ENCODE peak calls at places on chromosomes 16 and 17, in ten cellular contexts. O is PC-9; X is activated T-cell treated with anti-CD3 and anti-CD28 coated beads for 48 hours; M is naive thymus-derived CD8-positive, alpha-beta T cell; Y is MG63; E is PC-3; T is NCI-H774; A is tibial artery; I is fibroblast of pulmonary artery; Q is effector memory CD4-positive, alpha-beta T cell. N is an unnamed sample.
A peak's percentile ranks its signal among the peaks of the same experiment; 100 is the strongest.

GRCh38 chr17:52134641-52135040 is 23.9 kb downstream of the CA10 start:
- DNase-seq in T (no peak), X (no peak), M (no peak), Y (no peak), E (peak; percentile 20), I (no peak), Q (no peak), O (no peak), A (no peak), N (no peak)

GRCh38 chr16:20023190-20023589 is 50.5 kb downstream of the GPR139 start:
- DNase-seq in X (no peak), E (peak; percentile 41), M (no peak), T (no peak), Q (no peak), A (no peak), O (no peak), Y (no peak), I (peak; percentile 30), N (no peak)

GRCh38 chr17:3801792-3802191 is 804 bp upstream of the ITGAE start:
- DNase-seq in A (no peak), Q (no peak), I (no peak), T (no peak), M (no peak), Y (no peak), E (no peak), O (no peak), X (no peak), N (no peak)

GRCh38 chr16:77246160-77246559 is 47.0 kb downstream of the SYCE1L start:
- DNase-seq in E (no peak), T (no peak), Q (no peak), A (no peak), I (no peak), M (no peak), O (no peak), X (no peak), Y (no peak), N (no peak)

GRCh38 chr17:40122944-40123810 is 1.4 kb downstream of the MSL1 start:
- DNase-seq in M (peak; percentile 35), T (peak; percentile 33), E (peak; percentile 33), Y (peak; percentile 50), A (no peak), Q (peak; percentile 43), I (no peak), X (no peak), O (peak; percentile 40), N (no peak)

GRCh38 chr16:67399218-67399733 is 6.0 kb upstream of the TPPP3 start:
- DNase-seq in X (peak; percentile 66), Q (no peak), O (peak; percentile 46), A (no peak), E (peak; percentile 17), I (no peak), M (no peak), Y (no peak), T (no peak), N (peak; percentile 33)

GRCh38 chr16:66422366-66422765 is 4.7 kb upstream of the BEAN1 start:
- DNase-seq in A (peak; percentile 61), Y (no peak), Q (no peak), I (no peak), O (no peak), T (no peak), M (no peak), X (no peak), E (no peak), N (no peak)

GRCh38 chr17:47731396-47731795 is 1.6 kb upstream of the TBX21 start:
- DNase-seq in I (no peak), Q (no peak), A (peak; percentile 11), Y (no peak), T (no peak), X (no peak), E (no peak), M (no peak), O (no peak), N (no peak)

GRCh38 chr17:72362466-72363335 is 241.9 kb downstream of the SOX9 start:
- DNase-seq in Q (no peak), M (no peak), E (peak; percentile 97), T (no peak), I (peak; percentile 47), O (no peak), A (no peak), X (no peak), Y (peak; percentile 79), N (no peak)

GRCh38 chr17:44734272-44734671 is 24.5 kb upstream of the ADAM11 start:
- DNase-seq in I (no peak), E (no peak), T (no peak), X (no peak), A (no peak), O (no peak), M (no peak), Q (no peak), Y (no peak), N (no peak)

GRCh38 chr17:51165680-51166197 is 472 bp upstream of the NME2 start:
- DNase-seq in T (no peak), X (no peak), Q (no peak), A (no peak), Y (peak; percentile 51), I (no peak), E (no peak), O (no peak), M (no peak), N (no peak)

GRCh38 chr16:46894011-46894672 is 10.0 kb downstream of the GPT2 start:
- DNase-seq in M (no peak), Q (no peak), E (no peak), X (no peak), T (no peak), Y (no peak), O (no peak), A (no peak), I (peak; percentile 63), N (no peak)

GRCh38 chr17:32822996-32823395 is 53.9 kb downstream of the MYO1D start:
- DNase-seq in I (no peak), Q (no peak), Y (no peak), T (no peak), M (no peak), A (no peak), O (no peak), X (no peak), E (no peak), N (no peak)

GRCh38 chr16:86517033-86517432 is 6.7 kb downstream of the FOXF1 start:
- DNase-seq in Q (no peak), M (no peak), E (no peak), Y (peak; percentile 22), O (no peak), A (no peak), T (no peak), X (no peak), I (no peak), N (no peak)

GRCh38 chr16:56936491-56936890 is 4.5 kb downstream of the HERPUD1 start:
- DNase-seq in A (no peak), Q (no peak), E (no peak), O (no peak), M (no peak), T (no peak), I (no peak), Y (no peak), X (no peak), N (no peak)

GRCh38 chr17:48734328-48735056 is 5.9 kb upstream of the HOXB13 start:
- DNase-seq in X (no peak), E (peak; percentile 42), Q (no peak), A (no peak), M (no peak), T (no peak), Y (no peak), I (no peak), O (no peak), N (no peak)

GRCh38 chr17:57440522-57441269 is 184.4 kb downstream of the MSI2 start:
- DNase-seq in X (peak; percentile 77), T (peak; percentile 33), A (peak; percentile 75), E (peak; percentile 70), M (peak; percentile 74), Y (peak; percentile 24), O (peak; percentile 6), Q (peak; percentile 26), I (peak; percentile 92), N (peak; percentile 27)

GRCh38 chr17:27862848-27863247 is 30.3 kb downstream of the LYRM9 start:
- DNase-seq in O (no peak), Q (no peak), M (no peak), A (no peak), I (no peak), T (no peak), Y (no peak), E (no peak), X (no peak), N (no peak)

GRCh38 chr16:11306997-11307638 is 26.0 kb upstream of the PRM1 start:
- DNase-seq in O (no peak), Y (no peak), Q (no peak), I (peak; percentile 27), A (no peak), X (no peak), E (no peak), T (no peak), M (no peak), N (no peak)

GRCh38 chr17:17143501-17143900 is 62.6 kb downstream of the PLD6 start:
- DNase-seq in X (no peak), O (no peak), Q (no peak), M (no peak), A (no peak), T (no peak), Y (no peak), E (no peak), I (no peak), N (no peak)

GRCh38 chr17:28174352-28175046 is 132.0 kb downstream of the NLK start:
- DNase-seq in Q (no peak), E (peak; percentile 13), I (no peak), X (peak; percentile 9), A (no peak), O (no peak), Y (no peak), T (no peak), M (peak; percentile 5), N (no peak)

GRCh38 chr17:17535957-17536356 is 39.8 kb upstream of the RASD1 start:
- DNase-seq in Q (no peak), O (no peak), A (peak; percentile 96), M (no peak), T (no peak), I (peak; percentile 21), Y (peak; percentile 95), X (no peak), E (no peak), N (no peak)

GRCh38 chr17:67165201-67165600 is 79.8 kb downstream of the HELZ start:
- DNase-seq in O (no peak), Y (no peak), Q (no peak), E (no peak), X (no peak), M (no peak), T (no peak), I (no peak), A (no peak), N (no peak)

GRCh38 chr17:81537343-81537855 is 9.2 kb downstream of the FSCN2 start:
- DNase-seq in A (no peak), E (peak; percentile 33), O (peak; percentile 42), T (peak; percentile 92), Y (no peak), M (peak; percentile 33), Q (no peak), X (no peak), I (no peak), N (no peak)

GRCh38 chr17:15920758-15921239 is 24.1 kb upstream of the ADORA2B start:
- DNase-seq in T (no peak), E (peak; percentile 100), A (no peak), Q (no peak), O (peak; percentile 96), X (no peak), I (peak; percentile 100), Y (peak; percentile 92), M (no peak), N (no peak)

GRCh38 chr17:49926886-49927285 is 42.1 kb upstream of the DLX4 start:
- DNase-seq in X (no peak), Y (peak; percentile 89), T (no peak), E (no peak), O (no peak), A (peak; percentile 82), M (no peak), Q (no peak), I (peak; percentile 39), N (no peak)

GRCh38 chr17:7561589-7562207 is at the start of gene SENP3:
- DNase-seq in T (peak; percentile 79), Q (peak; percentile 88), Y (peak; percentile 87), X (peak; percentile 94), E (peak; percentile 83), A (peak; percentile 93), M (peak; percentile 88), I (peak; percentile 92), O (peak; percentile 91), N (peak; percentile 86)

GRCh38 chr16:77961811-77962210 is 60.5 kb upstream of the CLEC3A start:
- DNase-seq in Q (no peak), A (no peak), T (no peak), M (no peak), I (no peak), Y (peak; percentile 1), X (no peak), E (no peak), O (no peak), N (no peak)

N was measured in effector memory CD8-positive, alpha-beta T cell.